ENCODE peak calls at places on chromosomes 16 and 17, in six cellular contexts. S, P, Z, U, Y and F are unnamed samples.

GRCh38 chr16:74901606-74902005 is 83.3 kb downstream of the WDR59 start:
- DNase-seq in S (no peak), P (no peak), Z (no peak), U (no peak), Y (no peak), F (no peak)

GRCh38 chr17:77571562-77571981 is 386.9 kb upstream of the TNRC6C start:
- DNase-seq in S (peak), P (peak), Z (no peak), U (no peak), Y (no peak), F (no peak)

GRCh38 chr17:68035131-68035522 is 408 bp upstream of the KPNA2 start:
- DNase-seq in S (no peak), P (no peak), Z (no peak), U (peak), Y (no peak), F (no peak)

GRCh38 chr17:16325964-16326363 is 27.3 kb downstream of the CENPV start:
- DNase-seq in S (no peak), P (no peak), Z (no peak), U (no peak), Y (no peak), F (no peak)

GRCh38 chr17:75521290-75521689 is 4.2 kb upstream of the LLGL2 start:
- DNase-seq in S (no peak), P (no peak), Z (no peak), U (no peak), Y (no peak), F (no peak)

GRCh38 chr16:73215482-73216377 is 167.8 kb upstream of the ZFHX3 start:
- DNase-seq in S (no peak), P (no peak), Z (no peak), U (no peak), Y (no peak), F (no peak)

GRCh38 chr17:78915872-78916632 is 9.1 kb downstream of the TIMP2 start:
- DNase-seq in S (no peak), P (no peak), Z (peak), U (no peak), Y (no peak), F (no peak)

GRCh38 chr16:23949630-23950290 is 114.0 kb downstream of the PRKCB start:
- DNase-seq in S (no peak), P (no peak), Z (no peak), U (no peak), Y (peak), F (no peak)

GRCh38 chr17:980406-981291 is 1.1 kb upstream of the NXN start:
- DNase-seq in S (peak), P (peak), Z (peak), U (no peak), Y (peak), F (peak)

GRCh38 chr16:21523411-21524067 is 75.8 kb upstream of the METTL9 start:
- DNase-seq in S (no peak), P (no peak), Z (no peak), U (no peak), Y (no peak), F (no peak)

GRCh38 chr17:9123594-9124553 is 102.6 kb downstream of the NTN1 start:
- DNase-seq in S (no peak), P (no peak), Z (no peak), U (no peak), Y (no peak), F (no peak)

GRCh38 chr16:84040823-84041391 is 1.7 kb downstream of the SLC38A8 start:
- DNase-seq in S (no peak), P (no peak), Z (no peak), U (no peak), Y (no peak), F (no peak)

GRCh38 chr16:70437017-70437581 is 1.8 kb downstream of the ST3GAL2 start:
- DNase-seq in S (peak), P (peak), Z (no peak), U (peak), Y (no peak), F (no peak)

GRCh38 chr17:19237389-19238166 is 412 bp downstream of the EPN2 start:
- DNase-seq in S (peak), P (peak), Z (no peak), U (peak), Y (no peak), F (no peak)

GRCh38 chr17:65088621-65089385 is 32.3 kb upstream of the GNA13 start:
- DNase-seq in S (no peak), P (no peak), Z (no peak), U (no peak), Y (no peak), F (no peak)

GRCh38 chr16:11386791-11387546 is 41.7 kb downstream of the RMI2 start:
- DNase-seq in S (peak), P (no peak), Z (no peak), U (peak), Y (no peak), F (peak)

GRCh38 chr17:77581480-77581879 is 377.0 kb upstream of the TNRC6C start:
- DNase-seq in S (no peak), P (no peak), Z (no peak), U (no peak), Y (no peak), F (no peak)

GRCh38 chr17:38609280-38610031 is 3.7 kb upstream of the SRCIN1 start:
- DNase-seq in S (no peak), P (no peak), Z (no peak), U (peak), Y (no peak), F (no peak)
- TF ChIP-seq JUND in S (no peak), P (no peak), Z (no peak), U (no peak), Y (no peak), F (no peak)

DNA sequence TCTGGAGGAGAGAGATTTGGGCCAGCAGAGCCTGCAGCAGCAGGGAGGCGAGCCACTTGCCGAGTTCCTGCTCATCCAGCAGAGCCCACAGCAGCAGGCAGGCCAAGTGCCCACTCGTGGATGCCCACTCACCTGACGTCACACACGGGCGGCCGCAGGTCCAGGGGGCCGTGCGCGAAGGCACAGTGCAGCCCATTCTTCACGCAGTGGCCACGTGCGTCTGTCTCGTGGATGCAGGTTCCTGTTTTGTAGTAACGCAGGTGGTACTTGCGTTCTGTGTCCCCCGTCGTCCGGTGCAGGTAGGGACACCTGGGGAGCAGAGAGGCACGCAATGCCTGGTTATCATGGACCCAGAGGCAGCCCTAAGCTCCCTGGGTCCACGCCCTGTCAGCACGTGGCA is 11.5 kb downstream of the UNKL start:
- DNase-seq in S (no peak), P (no peak), Z (no peak), U (no peak), Y (no peak), F (no peak)
- TF ChIP-seq JUND in S (no peak), P (no peak), Z (no peak), U (no peak), Y (no peak), F (no peak)

DNA sequence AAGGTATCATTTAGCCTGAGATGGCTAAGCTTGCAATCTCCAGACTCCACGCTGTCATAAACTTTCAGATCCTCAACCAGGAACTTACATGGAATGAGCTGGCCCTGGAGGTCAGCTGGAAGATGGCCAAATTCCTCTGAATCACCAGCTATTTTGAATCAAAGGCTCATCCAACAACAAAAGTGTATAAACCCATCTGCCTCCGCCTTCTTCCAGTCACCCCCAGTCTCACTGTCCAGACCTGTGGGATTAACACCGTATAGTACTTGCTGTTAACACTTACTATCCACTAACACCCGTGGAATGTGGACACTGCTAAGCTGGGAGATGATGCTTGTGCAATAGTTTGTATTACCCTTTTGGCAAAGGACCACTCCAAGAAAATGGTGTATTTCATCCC is 1.9 kb upstream of the LCMT1 start:
- DNase-seq in S (peak), P (no peak), Z (peak), U (no peak), Y (no peak), F (no peak)
- TF ChIP-seq JUND in S (no peak), P (peak), Z (peak), U (no peak), Y (no peak), F (no peak)

GRCh38 chr16:19375561-19376158 is 42.0 kb upstream of the TMC5 start:
- DNase-seq in S (peak), P (peak), Z (peak), U (no peak), Y (peak), F (peak)
- TF ChIP-seq JUND in S (peak), P (no peak), Z (no peak), U (no peak), Y (no peak), F (no peak)